ENCODE peak calls at places on chromosomes 6 and 20, in seven cellular contexts. T is K562, G is H1, J is HCT116, M is SK-N-SH, S is HepG2, W is GM12878. A is an unnamed sample.
A peak's percentile ranks its signal among the peaks of the same experiment; 100 is the strongest.

GRCh38 chr6:149334201-149334600 is 16.7 kb downstream of the TAB2 start:
- DNase-seq in T (peak; percentile 52), G (no peak), J (no peak), M (no peak), S (no peak), W (no peak), A (no peak)

GRCh38 chr20:10731190-10731955 is 57.6 kb upstream of the JAG1 start:
- DNase-seq in T (no peak), G (no peak), J (no peak), M (no peak), S (no peak), W (no peak), A (no peak)

GRCh38 chr6:38909020-38909730 is 139.4 kb upstream of the GLP1R start:
- DNase-seq in T (no peak), G (no peak), J (no peak), M (no peak), S (peak; percentile 76), W (no peak), A (no peak)

GRCh38 chr6:107709341-107709740 is 114.8 kb downstream of the SCML4 start:
- DNase-seq in T (no peak), G (no peak), J (no peak), M (no peak), S (no peak), W (no peak), A (no peak)

GRCh38 chr6:13794184-13794583 is 20.2 kb downstream of the MCUR1 start:
- DNase-seq in T (peak; percentile 11), G (no peak), J (no peak), M (no peak), S (no peak), W (peak; percentile 63), A (no peak)

GRCh38 chr6:39344821-39345280 is 22.3 kb upstream of the KCNK16 start:
- DNase-seq in T (no peak), G (no peak), J (peak; percentile 3), M (no peak), S (no peak), W (no peak), A (no peak)

GRCh38 chr20:53708129-53708968 is 114.7 kb upstream of the ZNF217 start:
- DNase-seq in T (no peak), G (no peak), J (no peak), M (no peak), S (no peak), W (peak; percentile 94), A (no peak)

GRCh38 chr6:132087391-132087790 is 136.2 kb upstream of the CCN2 start:
- DNase-seq in T (no peak), G (no peak), J (no peak), M (no peak), S (no peak), W (no peak), A (no peak)

GRCh38 chr6:52609968-52610367 is 33.1 kb upstream of the TRAM2 start:
- DNase-seq in T (peak; percentile 14), G (no peak), J (no peak), M (peak; percentile 36), S (no peak), W (no peak), A (no peak)

GRCh38 chr20:32995802-32996201 is 8.4 kb downstream of the SUN5 start:
- DNase-seq in T (no peak), G (no peak), J (no peak), M (no peak), S (no peak), W (no peak), A (no peak)

GRCh38 chr6:132020138-132020551 is 69.0 kb upstream of the CCN2 start:
- DNase-seq in T (no peak), G (no peak), J (no peak), M (no peak), S (no peak), W (no peak), A (no peak)

GRCh38 chr6:143514996-143515760 is 3.7 kb upstream of the FUCA2 start:
- DNase-seq in T (peak; percentile 14), G (no peak), J (no peak), M (no peak), S (no peak), W (no peak), A (no peak)

GRCh38 chr6:35602133-35602946 is 86.4 kb downstream of the FKBP5 start:
- DNase-seq in T (no peak), G (no peak), J (no peak), M (peak; percentile 24), S (peak; percentile 35), W (no peak), A (no peak)

GRCh38 chr6:116485786-116486185 is 24.6 kb downstream of the CALHM6 start:
- DNase-seq in T (no peak), G (no peak), J (no peak), M (no peak), S (no peak), W (no peak), A (no peak)

DNA sequence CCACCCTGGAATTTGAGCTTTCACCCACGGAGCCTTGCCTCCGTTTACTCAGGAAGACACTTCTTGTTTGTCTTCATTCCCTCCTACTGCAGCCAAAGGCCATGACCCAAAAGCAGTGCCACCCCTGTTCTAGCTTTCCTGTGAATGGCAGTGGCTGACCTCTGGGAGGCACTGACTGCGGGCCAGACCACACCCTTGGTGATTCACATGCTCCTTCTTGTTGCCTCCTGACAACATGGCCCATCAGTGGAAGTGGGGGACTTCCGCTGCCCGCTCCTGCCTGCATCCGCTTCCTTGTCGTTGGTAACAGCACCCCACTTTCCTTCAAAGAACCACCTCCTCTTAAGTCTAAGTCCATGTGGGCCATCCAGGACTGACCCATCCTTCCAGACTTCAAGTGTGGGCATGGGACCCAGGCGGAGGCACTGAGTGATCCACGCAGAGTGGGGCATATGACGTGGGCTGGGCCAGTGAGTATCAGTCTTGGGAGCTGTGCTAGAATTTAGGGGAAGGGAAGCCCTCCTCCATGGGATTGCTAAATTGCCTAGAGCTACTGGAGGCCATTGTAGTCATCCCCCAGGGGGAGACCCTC is 35.1 kb upstream of the KCNB1 start:
- DNase-seq in T (no peak), G (no peak), J (no peak), M (no peak), S (no peak), W (no peak), A (no peak)
- TF ChIP-seq SIN3A in T (no peak), G (no peak), J (no peak), M (no peak), S (no peak), W (no peak), A (no peak)

GRCh38 chr6:117491916-117492315 is 9.4 kb downstream of the DCBLD1 start:
- DNase-seq in T (no peak), G (no peak), J (no peak), M (no peak), S (no peak), W (no peak), A (no peak)

GRCh38 chr6:117495425-117495824 is 13.0 kb downstream of the DCBLD1 start:
- DNase-seq in T (no peak), G (no peak), J (no peak), M (no peak), S (no peak), W (no peak), A (no peak)

GRCh38 chr6:117494283-117494682 is 11.8 kb downstream of the DCBLD1 start:
- DNase-seq in T (peak; percentile 10), G (no peak), J (no peak), M (no peak), S (no peak), W (no peak), A (no peak)

GRCh38 chr6:117494694-117495318 is 12.3 kb downstream of the DCBLD1 start:
- DNase-seq in T (no peak), G (no peak), J (no peak), M (no peak), S (no peak), W (no peak), A (no peak)

DNA sequence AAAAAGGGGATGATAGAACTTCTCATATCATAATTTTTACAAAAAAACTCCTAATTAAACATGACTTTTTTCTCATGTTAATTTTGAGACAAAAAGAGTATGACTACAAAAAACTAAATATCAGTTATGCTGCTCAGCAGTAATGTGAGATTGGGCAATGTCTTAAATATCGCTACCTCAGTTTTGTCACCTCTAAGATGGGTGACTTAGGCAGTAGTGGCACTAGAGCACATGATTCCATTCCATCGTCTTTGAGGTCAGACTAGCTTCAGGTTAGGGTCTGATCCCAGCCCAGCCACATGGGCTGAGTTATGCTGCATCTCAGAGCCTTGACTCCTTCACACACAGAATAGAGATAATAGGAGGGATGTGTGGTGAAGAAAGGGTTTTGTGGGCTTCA is 11.0 kb downstream of the DCBLD1 start:
- DNase-seq in T (no peak), G (no peak), J (no peak), M (no peak), S (no peak), W (no peak), A (no peak)
- H3K4me1 ChIP-seq in T (peaks cover 5% of the 10 kb centered on the region), G (no peaks in the 10 kb centered on the region), J (peaks cover 50% of the 10 kb centered on the region), M (no peaks in the 10 kb centered on the region), S (peaks cover 39% of the 10 kb centered on the region), W (peaks cover 8% of the 10 kb centered on the region), A (peaks cover 79% of the 10 kb centered on the region)

GRCh38 chr6:6661191-6661590 is 72.7 kb downstream of the LY86 start:
- DNase-seq in T (no peak), G (no peak), J (no peak), M (no peak), S (no peak), W (no peak), A (no peak)

GRCh38 chr6:6659600-6660327 is 71.2 kb downstream of the LY86 start:
- DNase-seq in T (peak; percentile 35), G (no peak), J (no peak), M (no peak), S (no peak), W (no peak), A (no peak)

GRCh38 chr6:6665505-6665904 is 77.0 kb downstream of the LY86 start:
- DNase-seq in T (peak; percentile 55), G (no peak), J (no peak), M (no peak), S (no peak), W (no peak), A (no peak)

GRCh38 chr6:6660339-6661045 is 72.0 kb downstream of the LY86 start:
- DNase-seq in T (no peak), G (no peak), J (no peak), M (no peak), S (no peak), W (no peak), A (no peak)

DNA sequence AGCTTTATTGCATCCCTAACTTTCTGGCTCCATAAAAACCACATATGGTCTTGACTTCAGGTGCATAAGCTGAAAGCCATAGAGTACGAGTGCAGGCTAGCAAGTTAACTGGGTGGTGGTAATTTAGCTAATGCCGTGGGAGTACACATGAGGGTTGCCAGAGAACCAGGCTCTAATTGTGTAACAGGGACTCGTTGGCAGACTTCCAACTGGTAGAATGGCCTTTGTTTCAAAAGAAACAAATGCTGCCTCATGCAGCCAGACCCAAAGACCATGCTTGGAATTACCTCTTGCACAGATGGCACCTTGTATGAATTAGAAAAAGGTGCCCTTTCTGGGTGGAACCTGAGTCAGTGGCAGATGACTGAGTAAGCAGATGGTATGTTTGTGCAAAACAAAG is 73.2 kb downstream of the LY86 start:
- DNase-seq in T (peak; percentile 48), G (no peak), J (no peak), M (peak; percentile 36), S (peak; percentile 56), W (no peak), A (no peak)
- TF ChIP-seq SIN3A in T (no peak), G (no peak), J (no peak), M (no peak), S (no peak), W (no peak), A (no peak)

DNA sequence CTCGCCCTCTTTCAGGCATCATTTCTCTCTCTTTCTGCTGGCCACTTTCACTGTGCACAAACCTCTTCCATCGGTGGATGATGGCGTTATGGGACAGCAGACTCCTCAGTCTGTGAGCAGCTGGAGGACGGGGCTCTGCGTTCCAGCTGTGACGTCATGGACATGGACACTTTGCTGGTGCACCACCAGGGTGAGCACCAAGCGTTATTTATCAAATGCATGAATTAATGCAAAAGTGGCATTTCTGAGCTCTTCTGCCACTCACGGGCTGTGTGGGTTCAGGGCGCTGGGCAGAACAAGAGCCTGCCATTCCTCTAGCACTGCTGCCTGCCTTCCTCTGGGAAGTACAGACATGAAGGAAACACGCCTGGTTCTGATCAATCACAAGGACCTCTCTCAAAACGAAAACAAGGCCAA is 82.9 kb upstream of the MPC1 start:
- DNase-seq in T (peak; percentile 32), G (no peak), J (no peak), M (peak; percentile 63), S (no peak), W (no peak), A (no peak)
- H3K4me1 ChIP-seq in T (no peaks in the 10 kb centered on the region), G (no peaks in the 10 kb centered on the region), J (no peaks in the 10 kb centered on the region), M (peaks cover 53% of the 10 kb centered on the region), S (no peaks in the 10 kb centered on the region), W (no peaks in the 10 kb centered on the region), A (peaks cover 3% of the 10 kb centered on the region)